ENCODE peak calls at places on chromosomes 2 and 18, in seven cellular contexts. Q, M, N, S, C, Y and G are unnamed samples.

GRCh38 chr2:11071207-11071606 is 84.1 kb upstream of the SLC66A3 start:
- DNase-seq in M (no peak), Q (no peak), C (no peak), S (no peak), Y (no peak), N (no peak), G (no peak)

GRCh38 chr2:219441451-219442205 is 7.0 kb downstream of the SPEG start:
- DNase-seq in M (peak), C (no peak), N (no peak), S (peak), Q (peak), Y (no peak), G (no peak)

GRCh38 chr2:23235292-23235691 is 149.7 kb upstream of the KLHL29 start:
- DNase-seq in S (no peak), C (no peak), N (peak), Y (no peak), Q (peak), M (no peak), G (no peak)

GRCh38 chr2:72951303-72952095 is 34.2 kb downstream of the EMX1 start:
- DNase-seq in Q (no peak), Y (no peak), C (no peak), M (no peak), N (no peak), S (no peak), G (no peak)

GRCh38 chr2:230160112-230160660 is 59.6 kb downstream of the SP110 start:
- DNase-seq in Y (peak), S (peak), N (peak), Q (peak), C (peak), M (peak), G (peak)

GRCh38 chr18:53817976-53818950 is 406.2 kb downstream of the MBD2 start:
- DNase-seq in C (no peak), Y (no peak), Q (no peak), N (peak), M (no peak), S (no peak), G (no peak)

GRCh38 chr18:63119647-63120046 is 199.9 kb downstream of the BCL2 start:
- DNase-seq in C (peak), N (peak), Y (peak), Q (peak), S (no peak), M (no peak), G (no peak)

GRCh38 chr2:241490444-241490760 is 18.0 kb downstream of the STK25 start:
- DNase-seq in M (no peak), Q (no peak), S (no peak), C (no peak), N (no peak), Y (no peak), G (no peak)

GRCh38 chr2:119451336-119452050 is 19.8 kb downstream of the TMEM37 start:
- DNase-seq in N (no peak), Q (no peak), M (no peak), C (no peak), S (no peak), Y (no peak), G (no peak)

GRCh38 chr2:71000780-71001591 is 6.3 kb upstream of the TEX261 start:
- DNase-seq in Y (peak), C (peak), Q (peak), N (peak), M (peak), S (peak), G (peak)

GRCh38 chr18:4631239-4631638 is 176.1 kb upstream of the DLGAP1 start:
- DNase-seq in N (no peak), M (no peak), S (no peak), C (no peak), Y (no peak), Q (no peak), G (no peak)

GRCh38 chr2:77005522-77005921 is 516.7 kb downstream of the LRRTM4 start:
- DNase-seq in S (no peak), Q (no peak), Y (no peak), M (no peak), C (no peak), N (peak), G (no peak)

GRCh38 chr2:72996152-72996502 is 75.4 kb downstream of the SFXN5 start:
- DNase-seq in Y (no peak), N (no peak), Q (no peak), M (no peak), C (no peak), S (no peak), G (no peak)

GRCh38 chr2:54582987-54583386 is 126.9 kb downstream of the SPTBN1 start:
- DNase-seq in C (no peak), M (no peak), S (no peak), N (no peak), Q (no peak), Y (no peak), G (no peak)

GRCh38 chr2:234147335-234147861 is 96.9 kb downstream of the SPP2 start:
- DNase-seq in S (no peak), M (no peak), N (peak), C (no peak), Q (no peak), Y (no peak), G (no peak)

GRCh38 chr2:211228559-211228958 is 672.2 kb downstream of the CPS1 start:
- DNase-seq in C (no peak), S (no peak), M (no peak), Y (no peak), Q (no peak), N (no peak), G (no peak)

GRCh38 chr2:171880774-171881173 is 13.3 kb downstream of the SLC25A12 start:
- DNase-seq in C (no peak), Y (no peak), M (no peak), Q (no peak), S (no peak), N (no peak), G (no peak)

GRCh38 chr18:11149441-11150270 is at the start of gene PIEZO2:
- DNase-seq in N (no peak), S (no peak), Y (peak), C (no peak), Q (peak), M (no peak), G (peak)

GRCh38 chr2:231932711-231932970 is 6.4 kb upstream of the NPPC start:
- DNase-seq in S (no peak), Q (peak), Y (no peak), N (peak), C (no peak), M (no peak), G (no peak)

GRCh38 chr2:173652731-173653426 is 298.2 kb downstream of the CDCA7 start:
- DNase-seq in Q (peak), M (no peak), C (no peak), S (no peak), Y (no peak), N (peak), G (no peak)

GRCh38 chr2:26475832-26476501 is 2.0 kb downstream of the OTOF start:
- DNase-seq in S (no peak), C (no peak), N (no peak), M (no peak), Y (no peak), Q (no peak), G (no peak)

GRCh38 chr2:181140414-181140813 is 160.0 kb downstream of the UBE2E3 start:
- DNase-seq in N (no peak), Q (peak), S (no peak), Y (no peak), C (peak), M (no peak), G (no peak)

GRCh38 chr2:41904459-41904858 is 143.4 kb upstream of the PKDCC start:
- DNase-seq in Y (no peak), N (no peak), Q (no peak), S (no peak), M (no peak), C (no peak), G (no peak)

GRCh38 chr18:55477537-55478300 is 110.3 kb downstream of the TCF4 start:
- DNase-seq in M (no peak), Y (no peak), S (no peak), N (peak), C (peak), Q (peak), G (no peak)

GRCh38 chr18:56517761-56518160 is 120.6 kb downstream of the TXNL1 start:
- DNase-seq in S (no peak), N (no peak), C (no peak), Y (no peak), M (no peak), Q (no peak), G (no peak)

GRCh38 chr2:238422940-238423339 is 3.8 kb upstream of the ASB1 start:
- DNase-seq in S (no peak), Q (no peak), N (no peak), M (no peak), Y (no peak), C (no peak), G (no peak)

GRCh38 chr2:172467382-172467781 is 40.0 kb downstream of the ITGA6 start:
- DNase-seq in C (no peak), Q (no peak), N (no peak), M (no peak), S (no peak), Y (no peak), G (no peak)

GRCh38 chr2:15112216-15112615 is 448.9 kb downstream of the NBAS start:
- DNase-seq in Q (no peak), M (no peak), S (no peak), Y (no peak), N (no peak), C (no peak), G (no peak)